ENCODE peak calls at places on chromosomes 1 and 21, in four cellular contexts. A, D, N and M are unnamed samples. For H3K27me3, the result is how much of the 10 kb centered on the place peaks cover.

GRCh38 chr1:201354901-201355295 is 22.6 kb downstream of the TNNT2 start:
- DNase-seq in A (no peak), D (no peak), N (no peak), M (no peak)

GRCh38 chr1:211638723-211639122 is 36.7 kb downstream of the NEK2 start:
- DNase-seq in A (no peak), D (no peak), N (no peak), M (no peak)

GRCh38 chr1:28510350-28511223 is 4.7 kb downstream of the RCC1 start:
- DNase-seq in A (peak), D (peak), N (no peak), M (no peak)

GRCh38 chr1:246602194-246602593 is 35.9 kb downstream of the CNST start:
- DNase-seq in A (no peak), D (no peak), N (no peak), M (no peak)

GRCh38 chr1:92940541-92940940 is 20.7 kb downstream of the DIPK1A start:
- DNase-seq in A (no peak), D (no peak), N (no peak), M (no peak)

GRCh38 chr1:46595127-46595526 is 8.9 kb downstream of the MKNK1 start:
- DNase-seq in A (no peak), D (no peak), N (no peak), M (no peak)

GRCh38 chr1:55544826-55545225 is 329.7 kb upstream of the USP24 start:
- DNase-seq in A (no peak), D (no peak), N (no peak), M (no peak)

GRCh38 chr1:8425150-8425780 is 107.4 kb downstream of the SLC45A1 start:
- DNase-seq in A (no peak), D (no peak), N (no peak), M (no peak)

GRCh38 chr1:200217703-200218102 is 190.2 kb downstream of the NR5A2 start:
- DNase-seq in A (no peak), D (no peak), N (no peak), M (no peak)

GRCh38 chr1:159141584-159142518 is 29.6 kb upstream of the CADM3 start:
- DNase-seq in A (no peak), D (peak), N (no peak), M (no peak)

GRCh38 chr1:58064281-58064680 is 482.2 kb downstream of the OMA1 start:
- DNase-seq in A (no peak), D (no peak), N (no peak), M (no peak)

GRCh38 chr1:212247179-212247721 is 38.0 kb upstream of the PPP2R5A start:
- DNase-seq in A (no peak), D (no peak), N (no peak), M (no peak)

GRCh38 chr1:9798236-9799130 is 25.3 kb downstream of the CLSTN1 start:
- DNase-seq in A (no peak), D (peak), N (no peak), M (no peak)

GRCh38 chr21:41217656-41218380 is 49.9 kb downstream of the BACE2 start:
- DNase-seq in A (no peak), D (no peak), N (no peak), M (no peak)

GRCh38 chr1:89952021-89952995 is 42.6 kb upstream of the ZNF326 start:
- DNase-seq in A (no peak), D (no peak), N (no peak), M (no peak)

GRCh38 chr1:75522389-75522788 is 88.5 kb downstream of the SLC44A5 start:
- DNase-seq in A (no peak), D (no peak), N (no peak), M (no peak)

GRCh38 chr1:19689856-19690255 is 25.2 kb downstream of the HTR6 start:
- DNase-seq in A (no peak), D (no peak), N (no peak), M (no peak)

GRCh38 chr21:32307706-32308105 is 9.1 kb downstream of the MRAP start:
- DNase-seq in A (no peak), D (no peak), N (no peak), M (no peak)

GRCh38 chr21:28794341-28794970 is 198.2 kb downstream of the LTN1 start:
- DNase-seq in A (no peak), D (no peak), N (no peak), M (no peak)

GRCh38 chr1:58011978-58012377 is 534.5 kb downstream of the OMA1 start:
- DNase-seq in A (no peak), D (no peak), N (no peak), M (no peak)

GRCh38 chr1:4227986-4228385 is 327.9 kb upstream of the C1orf174 start:
- DNase-seq in A (no peak), D (no peak), N (no peak), M (no peak)

GRCh38 chr1:64172458-64172983 is 30.9 kb upstream of the UBE2U start:
- DNase-seq in A (no peak), D (no peak), N (no peak), M (no peak)

GRCh38 chr1:93358293-93358692 is 12.6 kb downstream of the DR1 start:
- DNase-seq in A (no peak), D (no peak), N (no peak), M (no peak)

GRCh38 chr1:241614144-241614543 is 26.0 kb downstream of the CHML start:
- DNase-seq in A (no peak), D (no peak), N (no peak), M (no peak)

GRCh38 chr1:219416598-219417238 is 196.2 kb downstream of the ZC3H11B start:
- DNase-seq in A (peak), D (peak), N (peak), M (peak)

GRCh38 chr1:162335126-162335525 is 41.5 kb downstream of the SPATA46 start:
- DNase-seq in A (no peak), D (no peak), N (no peak), M (no peak)
- H3K27me3 ChIP-seq in A (under half), D (under half), N (under half), M (under half)

GRCh38 chr1:162536511-162536910 is 25.0 kb upstream of the UAP1 start:
- DNase-seq in A (no peak), D (peak), N (no peak), M (no peak)
- H3K27me3 ChIP-seq in A (under half), D (under half), N (under half), M (under half)

GRCh38 chr1:203424861-203425667 is 50.5 kb upstream of the PRELP start:
- DNase-seq in A (no peak), D (no peak), N (no peak), M (no peak)
- H3K27me3 ChIP-seq in A (under half), D (half or more), N (under half), M (under half)

DNA sequence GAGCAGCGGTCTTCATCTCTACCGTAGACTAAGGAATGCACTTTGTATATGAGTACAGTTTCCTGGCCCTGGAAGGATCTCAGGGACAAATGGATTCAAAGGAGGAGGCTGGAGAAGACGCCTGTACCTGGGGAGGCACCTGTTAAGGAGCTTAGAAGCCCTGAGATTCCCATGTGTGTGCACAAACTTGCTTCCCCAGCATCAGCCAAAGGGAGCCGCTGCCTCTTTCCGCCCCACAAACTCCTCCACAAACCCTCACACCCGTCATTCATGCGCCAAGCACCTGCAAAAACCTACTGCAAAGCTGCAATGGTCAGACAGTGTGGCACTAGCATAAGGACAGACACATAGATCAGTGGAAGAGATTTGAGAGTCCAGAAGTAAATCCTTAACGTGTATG is 54.5 kb downstream of the RRAGC start:
- DNase-seq in A (no peak), D (no peak), N (no peak), M (no peak)
- H3K27me3 ChIP-seq in A (under half), D (half or more), N (under half), M (under half)

DNA sequence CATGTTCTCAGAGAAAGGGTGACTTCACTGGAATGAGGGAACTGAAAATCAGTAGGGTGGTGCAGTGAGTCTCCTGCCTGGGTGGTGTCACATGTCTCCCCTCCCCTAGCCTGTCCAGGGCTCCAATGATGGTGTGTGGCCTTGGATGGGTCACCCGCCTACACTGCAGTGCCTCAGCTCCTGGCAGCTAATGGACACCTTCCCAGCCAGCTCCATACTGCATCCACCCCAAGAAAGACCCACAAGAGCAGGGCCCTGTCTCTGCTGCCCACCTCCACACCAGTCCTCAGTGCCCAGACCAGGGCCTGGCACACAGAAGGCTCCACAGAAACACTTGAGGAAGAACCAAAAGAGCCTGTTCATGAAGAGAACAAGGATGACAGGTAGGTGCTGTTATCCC is 678.6 kb downstream of the MATN1 start:
- DNase-seq in A (no peak), D (no peak), N (no peak), M (no peak)
- H3K27me3 ChIP-seq in A (under half), D (under half), N (under half), M (under half)